ENCODE peak calls at places on chromosomes 5 and 9, in nine cellular contexts. I is H9, Q is fibroblast of lung, B is A673, G is right lobe of liver, V is tibial artery, A is esophagus squamous epithelium, U is adrenal gland, S is endothelial cell of umbilical vein. Y is an unnamed sample. For H3K27me3, the result is how much of the 10 kb centered on the place peaks cover.

GRCh38 chr5:173056783-173057061 is 570 bp downstream of the CREBRF start:
- DNase-seq in U (no peak), A (no peak), G (no peak), V (no peak), B (no peak), S (no peak), Q (no peak), I (no peak), Y (no peak)

GRCh38 chr5:112668016-112668415 is 69.7 kb upstream of the APC start:
- DNase-seq in U (no peak), S (no peak), A (no peak), B (no peak), V (no peak), G (no peak), Q (no peak), I (no peak), Y (no peak)

GRCh38 chr9:126700903-126701819 is 87.4 kb downstream of the LMX1B start:
- DNase-seq in I (no peak), G (peak), U (no peak), V (peak), B (no peak), A (no peak), Q (no peak), S (no peak), Y (no peak)

GRCh38 chr5:138869763-138870500 is 5.2 kb downstream of the LRRTM2 start:
- DNase-seq in U (peak), S (no peak), Q (peak), V (no peak), G (no peak), I (no peak), A (no peak), B (no peak), Y (peak)

GRCh38 chr5:35679351-35679750 is 61.7 kb downstream of the SPEF2 start:
- DNase-seq in A (no peak), B (no peak), V (no peak), S (no peak), Q (no peak), G (no peak), U (no peak), I (no peak), Y (no peak)

GRCh38 chr9:120689860-120690259 is 24.4 kb downstream of the MEGF9 start:
- DNase-seq in B (peak), I (no peak), S (peak), G (no peak), U (no peak), V (no peak), Q (peak), A (no peak), Y (peak)

GRCh38 chr5:155260798-155261197 is 247.2 kb downstream of the KIF4B start:
- DNase-seq in I (peak), V (no peak), S (no peak), A (no peak), B (peak), G (no peak), Q (no peak), U (no peak), Y (no peak)

GRCh38 chr5:96048763-96049162 is 87.1 kb upstream of the ELL2 start:
- DNase-seq in B (peak), G (no peak), S (no peak), I (peak), Q (no peak), A (no peak), U (no peak), V (no peak), Y (no peak)

GRCh38 chr5:168346417-168346816 is 55.0 kb downstream of the WWC1 start:
- DNase-seq in U (no peak), G (no peak), Q (no peak), V (no peak), S (no peak), A (no peak), B (no peak), I (peak), Y (no peak)

GRCh38 chr9:111158375-111158774 is 120.1 kb upstream of the LPAR1 start:
- DNase-seq in V (no peak), A (no peak), I (no peak), S (no peak), U (no peak), Q (no peak), G (no peak), B (no peak), Y (no peak)

GRCh38 chr9:36914212-36914577 is 119.9 kb downstream of the PAX5 start:
- DNase-seq in S (no peak), Q (no peak), I (no peak), B (no peak), V (no peak), U (no peak), A (no peak), G (no peak), Y (no peak)

GRCh38 chr5:155651-156410 is 35.5 kb upstream of the LRRC14B start:
- DNase-seq in G (no peak), U (no peak), I (no peak), Q (no peak), B (no peak), A (no peak), V (no peak), S (no peak), Y (no peak)

GRCh38 chr5:77893225-77893860 is 117.2 kb upstream of the TBCA start:
- DNase-seq in S (peak), Q (peak), V (no peak), I (no peak), U (peak), A (no peak), G (no peak), B (peak), Y (peak)

GRCh38 chr5:112263469-112263868 is 155.6 kb downstream of the EPB41L4A start:
- DNase-seq in U (no peak), I (no peak), B (no peak), A (no peak), V (no peak), Q (no peak), G (no peak), S (no peak), Y (no peak)

GRCh38 chr5:130923543-130924159 is 241.4 kb downstream of the HINT1 start:
- DNase-seq in B (peak), Q (no peak), A (no peak), G (no peak), U (no peak), I (no peak), V (no peak), S (no peak), Y (no peak)

GRCh38 chr5:170297589-170298462 is at the start of gene LCP2:
- DNase-seq in U (no peak), A (no peak), Q (no peak), G (peak), S (no peak), I (no peak), B (no peak), V (no peak), Y (no peak)

GRCh38 chr9:126927419-126927818 is 12.8 kb downstream of the RALGPS1 start:
- DNase-seq in S (no peak), G (peak), B (no peak), V (no peak), Q (no peak), A (no peak), I (no peak), U (no peak), Y (no peak)

GRCh38 chr9:123048748-123049147 is 15.3 kb downstream of the GPR21 start:
- DNase-seq in V (no peak), Q (peak), G (no peak), I (no peak), U (no peak), S (peak), A (no peak), B (peak), Y (no peak)

GRCh38 chr5:96963267-96963666 is 27.4 kb downstream of the LNPEP start:
- DNase-seq in B (peak), I (no peak), A (no peak), G (no peak), S (peak), U (peak), V (peak), Q (peak), Y (peak)

GRCh38 chr9:109225629-109226028 is 58.6 kb upstream of the FRRS1L start:
- DNase-seq in U (no peak), A (no peak), G (no peak), B (no peak), I (no peak), V (no peak), Q (no peak), S (no peak), Y (no peak)

GRCh38 chr9:122213589-122214413 is 15.0 kb downstream of the LHX6 start:
- DNase-seq in G (no peak), S (no peak), Q (no peak), V (no peak), A (no peak), B (peak), U (peak), I (peak), Y (no peak)

GRCh38 chr9:130219661-130220081 is 45.9 kb upstream of the HMCN2 start:
- DNase-seq in I (no peak), S (no peak), U (no peak), Q (no peak), G (no peak), V (no peak), A (no peak), B (no peak), Y (no peak)

GRCh38 chr5:73883646-73884045 is 257.6 kb downstream of the ARHGEF28 start:
- DNase-seq in B (no peak), G (no peak), U (no peak), S (no peak), A (no peak), V (no peak), I (no peak), Q (no peak), Y (peak)

GRCh38 chr5:59789197-59789596 is 104.3 kb downstream of the PDE4D start:
- DNase-seq in I (no peak), Q (no peak), U (no peak), G (no peak), A (no peak), V (no peak), S (no peak), B (no peak), Y (no peak)

GRCh38 chr5:134136771-134137170 is 22.3 kb downstream of the TCF7 start:
- DNase-seq in A (no peak), V (peak), I (peak), G (peak), S (no peak), U (peak), B (no peak), Q (no peak), Y (no peak)

GRCh38 chr5:28926422-28926821 is 1888.0 kb upstream of the CDH9 start:
- DNase-seq in U (no peak), V (no peak), B (no peak), Q (no peak), A (no peak), I (no peak), G (no peak), S (no peak), Y (no peak)

GRCh38 chr9:38386319-38386895 is 6.1 kb upstream of the ALDH1B1 start:
- DNase-seq in U (no peak), A (no peak), S (no peak), V (peak), B (peak), G (peak), I (no peak), Q (no peak), Y (no peak)

GRCh38 chr5:141101059-141101458 is 786 bp downstream of the PCDHB3 start:
- DNase-seq in A (no peak), I (no peak), B (no peak), Q (no peak), G (no peak), S (no peak), U (no peak), V (no peak), Y (no peak)

GRCh38 chr9:107177857-107178256 is 105.2 kb upstream of the RAD23B start:
- DNase-seq in G (peak), S (no peak), I (no peak), V (no peak), A (no peak), B (no peak), U (no peak), Q (peak), Y (no peak)

GRCh38 chr9:94586814-94587213 is 6.8 kb downstream of the FBP2 start:
- DNase-seq in U (no peak), B (peak), V (no peak), Q (no peak), I (no peak), G (peak), A (no peak), S (no peak), Y (peak)

DNA sequence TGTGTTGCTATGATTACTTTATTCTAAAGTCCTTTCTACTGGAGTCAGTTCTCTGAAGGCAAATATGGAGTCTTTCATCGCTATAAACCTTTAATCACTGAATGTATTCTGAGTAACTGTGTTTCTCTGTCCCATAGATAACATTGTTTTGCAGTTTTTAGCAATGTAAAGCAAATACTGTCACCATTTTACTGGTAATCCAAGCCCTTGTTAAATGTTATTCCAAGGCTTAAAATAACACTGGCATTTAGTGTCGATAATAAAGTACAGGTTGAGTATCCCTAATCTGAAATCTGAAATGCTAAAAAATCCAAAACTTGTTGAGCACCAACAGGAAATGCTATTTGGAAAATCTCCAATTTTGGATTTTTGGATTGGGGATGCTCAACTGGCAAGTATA is 24.6 kb downstream of the CCNH start:
- DNase-seq in V (no peak), Q (no peak), G (no peak), I (no peak), S (no peak), U (no peak), A (no peak), B (no peak), Y (no peak)
- TF ChIP-seq CTCF in V (no peak), Q (no peak), G (no peak), I (no peak), S (no peak), U (no peak), A (no peak), B (no peak), Y (no peak)

GRCh38 chr9:114811301-114811700 is 5.5 kb upstream of the TNFSF15 start:
- DNase-seq in I (no peak), S (no peak), Q (no peak), V (no peak), G (no peak), A (no peak), B (no peak), U (no peak), Y (no peak)

GRCh38 chr9:114811969-114812636 is 6.3 kb upstream of the TNFSF15 start:
- DNase-seq in S (no peak), Q (no peak), G (no peak), I (no peak), B (no peak), V (no peak), A (no peak), U (no peak), Y (no peak)

GRCh38 chr9:114806571-114806970 is 732 bp upstream of the TNFSF15 start:
- DNase-seq in G (no peak), V (no peak), U (no peak), Q (no peak), B (no peak), A (no peak), I (no peak), S (no peak), Y (no peak)

GRCh38 chr9:114813717-114814418 is 8.0 kb upstream of the TNFSF15 start:
- DNase-seq in U (no peak), A (no peak), G (no peak), Q (no peak), B (no peak), V (no peak), S (no peak), I (no peak), Y (no peak)

DNA sequence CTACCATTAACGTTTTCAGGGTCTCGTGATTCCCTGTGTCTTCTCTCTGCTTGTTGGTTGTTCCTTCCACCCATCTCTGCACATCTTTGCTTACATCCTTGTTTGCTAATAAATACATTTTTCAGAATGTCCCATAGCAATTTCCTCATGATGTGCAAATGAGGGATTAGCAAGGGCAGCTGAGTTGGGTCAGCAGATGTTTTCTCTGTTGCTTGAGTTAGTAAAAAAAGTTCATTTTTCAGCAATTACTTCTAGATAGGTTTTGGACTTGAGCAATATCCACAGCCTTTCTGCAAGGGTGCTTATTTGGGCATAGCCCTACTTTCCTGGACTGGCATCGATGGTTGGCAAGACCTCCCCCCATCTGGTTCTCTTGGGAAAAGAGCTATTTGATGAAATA is 4.8 kb upstream of the TNFSF15 start:
- DNase-seq in I (no peak), S (no peak), V (no peak), U (no peak), A (no peak), Q (no peak), G (no peak), B (no peak), Y (no peak)
- H3K27ac ChIP-seq in I (no peak), S (no peak), V (no peak), U (no peak), A (no peak), Q (no peak), G (no peak), B (no peak), Y (no peak)

GRCh38 chr9:124765439-124765835 is 5.7 kb downstream of the NR6A1 start:
- DNase-seq in U (no peak), I (no peak), V (no peak), S (no peak), Q (no peak), B (no peak), G (no peak), A (no peak), Y (no peak)
- H3K27me3 ChIP-seq in U (under half), I (under half), V (under half), S (half or more), Q (half or more), B (under half), G (under half), A (half or more), Y (under half)

DNA sequence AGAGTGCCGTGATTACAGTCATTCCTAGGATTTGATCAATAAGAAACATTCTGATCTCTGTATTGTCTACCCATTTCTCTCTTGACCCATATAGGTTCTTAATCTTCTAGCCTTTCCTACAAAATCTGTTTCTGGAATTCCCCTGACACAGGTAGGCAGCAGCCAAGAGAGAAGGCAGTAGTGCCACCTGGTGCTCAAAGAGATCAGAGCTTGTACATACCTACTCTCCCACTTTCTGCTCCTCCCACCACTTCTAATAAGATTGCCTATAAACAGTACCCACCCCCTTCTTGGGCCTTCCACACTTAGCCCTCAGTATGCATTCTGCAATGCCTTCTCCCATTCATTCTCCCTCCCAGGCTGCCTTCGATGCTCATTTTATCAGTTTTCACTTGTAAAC is 117.4 kb upstream of the RORB start:
- DNase-seq in A (no peak), U (peak), V (no peak), I (peak), G (peak), S (no peak), Q (no peak), B (peak), Y (no peak)
- TF ChIP-seq CTCF in A (no peak), U (peak), V (no peak), I (peak), G (peak), S (no peak), Q (no peak), B (peak), Y (peak)

GRCh38 chr5:154258531-154259217 is 68.1 kb downstream of the GALNT10 start:
- DNase-seq in V (no peak), S (no peak), U (no peak), A (no peak), I (no peak), Q (no peak), G (no peak), B (no peak), Y (no peak)
- H3K27ac ChIP-seq in V (no peak), S (no peak), U (no peak), A (no peak), I (no peak), Q (no peak), G (no peak), B (no peak), Y (no peak)

GRCh38 chr9:132125361-132125760 is 36.5 kb upstream of the NTNG2 start:
- DNase-seq in V (no peak), U (no peak), A (no peak), G (no peak), S (no peak), Q (no peak), I (peak), B (no peak), Y (no peak)
- H3K27me3 ChIP-seq in V (under half), U (under half), A (half or more), G (under half), S (under half), Q (half or more), I (under half), B (half or more), Y (half or more)

DNA sequence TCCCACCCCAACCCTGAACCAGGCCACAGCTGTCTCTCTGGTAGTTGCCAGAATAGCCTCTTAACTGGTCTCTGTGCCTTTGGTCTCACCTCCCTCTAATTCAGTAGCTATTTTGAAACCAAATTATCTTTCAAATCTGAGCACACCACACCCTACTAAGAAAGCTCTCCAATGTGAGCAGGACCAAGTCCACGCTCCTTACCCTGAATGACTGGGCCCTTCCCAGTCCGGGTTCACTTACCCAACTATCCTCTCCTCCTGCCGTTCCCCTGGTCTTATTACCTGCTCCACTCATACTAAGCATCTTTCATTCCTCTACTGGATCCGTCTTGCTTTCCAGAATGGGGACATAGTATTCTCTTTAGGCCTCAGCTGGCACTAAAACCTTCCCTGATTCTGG is 16.8 kb downstream of the ANKH start:
- DNase-seq in S (no peak), G (no peak), B (no peak), U (no peak), V (no peak), Q (no peak), A (no peak), I (no peak), Y (no peak)
- TF ChIP-seq CTCF in S (no peak), G (no peak), B (no peak), U (no peak), V (no peak), Q (no peak), A (no peak), I (no peak), Y (no peak)

DNA sequence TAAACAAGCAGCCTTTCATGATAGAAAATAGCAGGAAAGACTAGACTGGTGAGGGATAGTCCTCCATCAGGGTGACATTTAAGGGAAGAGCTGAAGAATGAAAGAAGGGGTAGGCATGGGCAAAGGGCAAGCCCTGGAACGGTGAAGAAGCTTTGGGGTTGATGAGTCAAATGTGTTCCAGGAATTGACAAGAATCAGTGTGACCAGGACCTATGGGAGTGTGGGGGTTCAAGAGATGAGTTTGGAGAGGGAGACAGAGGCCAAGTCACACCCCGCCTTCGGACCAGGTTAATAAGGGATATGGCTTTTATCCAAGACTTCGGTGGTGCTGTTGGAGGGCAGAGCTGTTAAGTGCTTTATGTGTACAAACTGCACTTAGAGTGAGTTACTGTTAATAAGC is 900 bp downstream of the PMPCA start:
- DNase-seq in G (no peak), U (no peak), A (no peak), V (no peak), S (no peak), I (no peak), B (no peak), Q (no peak), Y (no peak)
- H3K27ac ChIP-seq in G (no peak), U (no peak), A (peak), V (no peak), S (peak), I (no peak), B (peak), Q (peak), Y (no peak)

DNA sequence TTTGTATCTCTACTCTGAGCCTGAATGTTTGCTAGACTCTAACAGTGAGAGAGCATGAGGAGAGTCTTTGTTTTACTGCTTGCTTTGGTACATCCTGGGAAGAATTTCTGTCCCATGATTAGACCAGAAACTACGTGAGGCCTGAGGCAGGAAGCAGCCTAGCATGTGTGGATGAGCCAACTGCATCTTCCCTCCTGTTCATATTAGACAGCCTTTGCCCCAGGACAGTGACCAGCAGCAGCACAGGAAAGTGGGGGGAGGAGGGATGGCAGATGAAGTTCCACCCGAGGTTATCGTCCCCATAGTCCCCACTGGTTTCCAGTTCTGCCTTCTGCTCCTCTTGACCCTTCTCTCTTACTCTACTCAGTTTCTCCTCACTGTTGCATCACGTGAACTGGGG is 83.8 kb downstream of the SNX18 start:
- DNase-seq in U (peak), V (no peak), B (no peak), S (no peak), Q (no peak), I (no peak), G (no peak), A (no peak), Y (no peak)
- H3K27me3 ChIP-seq in U (under half), V (under half), B (under half), S (under half), Q (under half), I (under half), G (under half), A (under half), Y (under half)

Y was measured in brain microvascular endothelial cell.